ENCODE peak calls at places on chromosomes 12 and 14, in four cellular contexts. P is GM12878, Y is K562, M is HL-60. S is an unnamed sample.

GRCh38 chr12:84738481-84738972 is 174.1 kb downstream of the SLC6A15 start:
- DNase-seq in P (no peak), Y (no peak), M (no peak), S (no peak)

GRCh38 chr14:46580941-46581671 is 70.5 kb downstream of the RPL10L start:
- DNase-seq in P (no peak), Y (peak), M (peak), S (peak)

GRCh38 chr14:92263681-92264080 is 59.3 kb upstream of the SLC24A4 start:
- DNase-seq in P (no peak), Y (no peak), M (peak), S (no peak)

GRCh38 chr12:92929957-92930356 is 862 bp upstream of the EEA1 start:
- DNase-seq in P (no peak), Y (no peak), M (no peak), S (no peak)

GRCh38 chr12:12788131-12788530 is 2.7 kb downstream of the APOLD1 start:
- DNase-seq in P (no peak), Y (no peak), M (no peak), S (no peak)

GRCh38 chr12:123938679-123939480 is 33.8 kb downstream of the CCDC92 start:
- DNase-seq in P (no peak), Y (peak), M (no peak), S (no peak)

GRCh38 chr14:92466068-92466458 is 47.5 kb upstream of the RIN3 start:
- DNase-seq in P (no peak), Y (no peak), M (no peak), S (no peak)

GRCh38 chr12:122501489-122501989 is 807 bp upstream of the ZCCHC8 start:
- DNase-seq in P (no peak), Y (no peak), M (no peak), S (no peak)

GRCh38 chr14:89551432-89551831 is 134.4 kb upstream of the FOXN3 start:
- DNase-seq in P (no peak), Y (no peak), M (no peak), S (no peak)

GRCh38 chr14:104504172-104504735 is 75.3 kb upstream of the C14orf180 start:
- DNase-seq in P (no peak), Y (no peak), M (no peak), S (no peak)

GRCh38 chr14:50156111-50156510 is 39.7 kb upstream of the VCPKMT start:
- DNase-seq in P (no peak), Y (no peak), M (no peak), S (no peak)

GRCh38 chr12:1630081-1630826 is 1.2 kb downstream of the WNT5B start:
- DNase-seq in P (no peak), Y (no peak), M (peak), S (peak)

GRCh38 chr14:95872777-95873176 is 3.9 kb upstream of the TUNAR start:
- DNase-seq in P (no peak), Y (no peak), M (no peak), S (no peak)

GRCh38 chr12:53985900-53986685 is 1.1 kb downstream of the HOXC10 start:
- DNase-seq in P (no peak), Y (peak), M (peak), S (no peak)

GRCh38 chr14:70697681-70698080 is 56.0 kb downstream of the TTC9 start:
- DNase-seq in P (no peak), Y (no peak), M (peak), S (no peak)

GRCh38 chr12:108666326-108666995 is 32.8 kb upstream of the SELPLG start:
- DNase-seq in P (no peak), Y (no peak), M (no peak), S (no peak)

GRCh38 chr14:20415723-20416622 is 2.7 kb upstream of the TEP1 start:
- DNase-seq in P (peak), Y (peak), M (peak), S (no peak)

GRCh38 chr12:111429760-111430417 is 24.2 kb downstream of the SH2B3 start:
- DNase-seq in P (no peak), Y (no peak), M (no peak), S (no peak)

GRCh38 chr14:54773171-54774006 is 129.2 kb downstream of the GCH1 start:
- DNase-seq in P (peak), Y (peak), M (peak), S (peak)
- TF ChIP-seq POLR2AphosphoS5 in P (no peak), Y (no peak), M (no peak), S (no peak)

GRCh38 chr12:546265-546919 is 86.7 kb downstream of the B4GALNT3 start:
- DNase-seq in P (no peak), Y (no peak), M (peak), S (no peak)
- TF ChIP-seq SPI1 in P (no peak), Y (peak), M (peak), S (no peak)

DNA sequence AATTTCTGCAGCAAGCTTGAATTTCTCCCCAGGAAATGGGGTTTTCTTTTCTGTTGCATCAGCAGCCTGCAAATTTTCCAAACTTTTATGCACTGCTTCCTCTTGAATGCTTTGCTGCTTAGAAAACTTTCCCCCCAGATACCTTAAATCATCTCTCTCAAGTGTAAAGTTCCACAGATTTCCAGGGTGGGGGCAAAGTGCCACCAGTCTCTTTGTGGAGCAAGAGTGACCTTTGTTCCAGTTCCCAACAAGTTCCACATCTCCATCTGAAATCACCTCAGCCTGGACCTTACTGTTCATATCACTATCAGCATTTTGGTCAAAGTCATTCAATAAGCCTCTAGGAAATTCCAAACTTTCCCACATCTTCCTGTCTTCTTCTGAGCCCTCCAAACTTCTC is 241.6 kb upstream of the TMTC1 start:
- DNase-seq in P (no peak), Y (no peak), M (no peak), S (no peak)
- TF ChIP-seq POLR2AphosphoS5 in P (no peak), Y (no peak), M (no peak), S (no peak)

GRCh38 chr12:104618691-104619090 is 161.9 kb downstream of the CHST11 start:
- DNase-seq in P (no peak), Y (no peak), M (no peak), S (no peak)

GRCh38 chr12:104612381-104612780 is 155.6 kb downstream of the CHST11 start:
- DNase-seq in P (no peak), Y (no peak), M (no peak), S (no peak)

GRCh38 chr12:104611671-104612070 is 154.9 kb downstream of the CHST11 start:
- DNase-seq in P (no peak), Y (no peak), M (no peak), S (no peak)

GRCh38 chr12:104619305-104619704 is 162.6 kb downstream of the CHST11 start:
- DNase-seq in P (no peak), Y (no peak), M (no peak), S (no peak)

GRCh38 chr12:104615048-104615561 is 158.4 kb downstream of the CHST11 start:
- DNase-seq in P (no peak), Y (no peak), M (no peak), S (no peak)
- TF ChIP-seq SPI1 in P (no peak), Y (no peak), M (no peak), S (no peak)

GRCh38 chr12:95637010-95637409 is 85.7 kb upstream of the USP44 start:
- DNase-seq in P (no peak), Y (no peak), M (no peak), S (no peak)

GRCh38 chr12:95633049-95633545 is 81.8 kb upstream of the USP44 start:
- DNase-seq in P (no peak), Y (no peak), M (peak), S (no peak)

GRCh38 chr12:95633671-95634465 is 82.6 kb upstream of the USP44 start:
- DNase-seq in P (no peak), Y (no peak), M (no peak), S (no peak)

GRCh38 chr12:95637471-95638155 is 86.3 kb upstream of the USP44 start:
- DNase-seq in P (no peak), Y (no peak), M (no peak), S (no peak)

DNA sequence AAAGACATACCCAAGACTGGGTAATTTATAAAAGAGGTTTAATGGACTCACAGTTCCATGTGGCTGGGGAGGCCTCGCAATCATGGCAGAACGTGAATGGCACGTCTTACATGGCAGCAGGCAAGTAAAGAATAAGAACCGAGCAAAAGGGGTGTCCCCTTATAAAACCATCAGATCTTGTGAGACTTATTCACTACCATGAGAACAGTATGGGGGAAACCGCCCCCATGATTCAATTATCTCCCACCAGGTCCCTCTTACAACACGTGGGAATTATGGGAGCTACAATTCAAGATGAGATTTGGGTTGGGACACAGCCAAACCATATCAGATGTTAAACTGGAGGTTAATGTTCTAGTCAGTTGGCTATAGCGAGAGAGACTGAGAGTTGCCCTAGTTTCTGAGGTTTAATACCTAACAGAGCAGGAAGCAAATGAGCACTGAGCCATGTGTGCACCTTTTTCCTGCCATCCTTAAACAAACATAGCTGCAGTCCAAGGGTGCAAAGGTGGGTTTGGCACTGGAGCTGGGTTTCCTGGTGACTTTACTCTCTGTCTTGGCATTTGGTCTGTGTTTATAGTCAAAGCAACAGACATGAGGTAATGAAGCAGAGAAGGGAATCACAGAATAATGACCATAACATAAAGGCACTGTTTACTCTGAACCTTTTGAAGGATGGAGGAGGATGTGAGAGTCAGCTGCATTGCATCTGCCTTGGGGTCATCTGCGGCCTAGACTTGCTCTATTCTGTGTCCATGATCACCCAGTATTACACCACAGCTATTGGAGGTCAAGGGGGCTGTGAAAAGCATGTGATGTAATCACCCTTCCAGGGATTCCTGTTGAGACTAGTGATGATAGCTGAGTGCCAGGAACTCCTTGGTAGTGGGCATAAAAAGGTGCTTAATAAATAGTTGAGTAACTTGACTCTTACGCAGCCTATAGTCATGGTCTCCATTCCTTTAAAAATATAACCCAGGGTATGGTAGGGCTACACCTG is 83.6 kb upstream of the USP44 start:
- DNase-seq in P (no peak), Y (no peak), M (no peak), S (no peak)
- TF ChIP-seq POLR2AphosphoS5 in P (no peak), Y (no peak), M (no peak), S (no peak)

GRCh38 chr14:94051115-94051514 is 25.0 kb downstream of the OTUB2 start:
- DNase-seq in P (no peak), Y (no peak), M (no peak), S (no peak)

GRCh38 chr14:94054401-94054800 is 26.6 kb downstream of the DDX24 start:
- DNase-seq in P (no peak), Y (no peak), M (no peak), S (no peak)

GRCh38 chr14:94051779-94052178 is 25.6 kb downstream of the OTUB2 start:
- DNase-seq in P (no peak), Y (no peak), M (no peak), S (no peak)

GRCh38 chr14:94054936-94055335 is 26.1 kb downstream of the DDX24 start:
- DNase-seq in P (no peak), Y (no peak), M (no peak), S (no peak)

DNA sequence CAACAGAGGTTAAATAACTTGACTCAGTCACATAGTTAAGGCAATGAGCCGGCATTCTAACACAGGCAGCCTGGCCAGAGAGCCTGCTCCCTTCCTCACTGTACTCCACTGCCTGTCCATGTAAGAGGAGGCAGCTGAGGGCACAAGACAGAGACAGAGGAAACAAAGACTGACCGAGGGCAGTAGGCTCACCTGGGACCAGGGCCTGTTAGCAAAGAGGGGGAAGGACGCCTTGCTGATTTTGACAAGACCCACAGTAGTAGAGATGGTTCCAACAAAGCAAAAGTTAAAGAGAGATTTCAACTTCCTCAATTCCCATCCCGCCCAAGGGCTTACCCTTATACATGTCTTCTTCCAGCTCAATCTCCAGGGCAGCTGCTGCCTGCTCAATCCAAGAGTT is 26.5 kb downstream of the OTUB2 start:
- DNase-seq in P (no peak), Y (no peak), M (no peak), S (no peak)
- TF ChIP-seq SPI1 in P (no peak), Y (no peak), M (no peak), S (no peak)

GRCh38 chr12:10718279-10718821 is 4.8 kb downstream of the YBX3 start:
- DNase-seq in P (no peak), Y (no peak), M (no peak), S (no peak)
- TF ChIP-seq POLR2AphosphoS5 in P (no peak), Y (no peak), M (no peak), S (no peak)

GRCh38 chr14:97116546-97116945 is 319.4 kb downstream of the VRK1 start:
- DNase-seq in P (no peak), Y (no peak), M (no peak), S (no peak)
- TF ChIP-seq SPI1 in P (no peak), Y (no peak), M (no peak), S (no peak)

GRCh38 chr12:52149651-52150241 is 42.1 kb downstream of the KRT80 start:
- DNase-seq in P (no peak), Y (no peak), M (no peak), S (no peak)

GRCh38 chr12:52147367-52147972 is 44.3 kb downstream of the KRT80 start:
- DNase-seq in P (no peak), Y (peak), M (no peak), S (no peak)

GRCh38 chr12:52149182-52149641 is 42.6 kb downstream of the KRT80 start:
- DNase-seq in P (no peak), Y (no peak), M (no peak), S (no peak)

GRCh38 chr12:52147983-52148540 is 43.8 kb downstream of the KRT80 start:
- DNase-seq in P (no peak), Y (no peak), M (no peak), S (no peak)

GRCh38 chr12:52148541-52149181 is 43.2 kb downstream of the KRT80 start:
- DNase-seq in P (no peak), Y (peak), M (no peak), S (no peak)
- TF ChIP-seq POLR2AphosphoS5 in P (no peak), Y (no peak), M (no peak), S (no peak)